ENCODE peak calls at places on chromosomes 3 and 15, in four cellular contexts. F, L, R and V are unnamed samples.

GRCh38 chr15:62253294-62253693 is 88.2 kb upstream of the C2CD4B start:
- DNase-seq in F (no peak), L (no peak), R (no peak), V (no peak)

GRCh38 chr3:12231481-12231880 is 57.4 kb upstream of the PPARG start:
- DNase-seq in F (no peak), L (no peak), R (no peak), V (no peak)

GRCh38 chr15:74201656-74202420 is 749 bp downstream of the STRA6 start:
- DNase-seq in F (no peak), L (no peak), R (no peak), V (no peak)

GRCh38 chr15:90620379-90621134 is 90.8 kb downstream of the CRTC3 start:
- DNase-seq in F (no peak), L (no peak), R (no peak), V (no peak)

GRCh38 chr3:39177708-39178332 is 14.6 kb downstream of the XIRP1 start:
- DNase-seq in F (no peak), L (peak), R (peak), V (peak)

GRCh38 chr15:40770147-40770721 is 454 bp downstream of the C15orf62 start:
- DNase-seq in F (no peak), L (peak), R (peak), V (peak)

GRCh38 chr15:66948294-66948693 is 117.1 kb upstream of the SMAD3 start:
- DNase-seq in F (no peak), L (no peak), R (no peak), V (no peak)

GRCh38 chr3:148601766-148602685 is 95.7 kb upstream of the AGTR1 start:
- DNase-seq in F (no peak), L (no peak), R (no peak), V (no peak)

GRCh38 chr15:77542491-77543001 is 90.2 kb downstream of the LINGO1 start:
- DNase-seq in F (no peak), L (no peak), R (no peak), V (no peak)

GRCh38 chr15:28979208-28979891 is 93.6 kb downstream of the APBA2 start:
- DNase-seq in F (no peak), L (no peak), R (no peak), V (no peak)

GRCh38 chr15:69808756-69809155 is 289.0 kb downstream of the TLE3 start:
- DNase-seq in F (no peak), L (no peak), R (no peak), V (no peak)

GRCh38 chr3:168116279-168116678 is 20.6 kb upstream of the GOLIM4 start:
- DNase-seq in F (no peak), L (no peak), R (peak), V (no peak)

GRCh38 chr3:167493240-167493639 is 19.4 kb upstream of the SERPINI2 start:
- DNase-seq in F (no peak), L (no peak), R (no peak), V (no peak)

GRCh38 chr15:66673410-66674322 is 28.4 kb upstream of the SMAD6 start:
- DNase-seq in F (no peak), L (no peak), R (peak), V (no peak)

GRCh38 chr3:8457039-8457438 is 44.6 kb upstream of the LMCD1 start:
- DNase-seq in F (no peak), L (no peak), R (no peak), V (no peak)

GRCh38 chr3:26236991-26237682 is 385.4 kb upstream of the LRRC3B start:
- DNase-seq in F (no peak), L (no peak), R (no peak), V (no peak)

GRCh38 chr15:33022629-33023028 is 171.9 kb downstream of the FMN1 start:
- DNase-seq in F (no peak), L (peak), R (peak), V (peak)

GRCh38 chr3:51712511-51712931 is 5.7 kb downstream of the GRM2 start:
- DNase-seq in F (no peak), L (no peak), R (peak), V (no peak)

GRCh38 chr3:181176610-181177009 is 187.1 kb upstream of the DNAJC19 start:
- DNase-seq in F (peak), L (peak), R (peak), V (peak)

GRCh38 chr15:45163508-45163856 is 24.3 kb downstream of the SHF start:
- DNase-seq in F (no peak), L (no peak), R (no peak), V (no peak)

GRCh38 chr3:141828487-141829284 is 47.8 kb upstream of the ATP1B3 start:
- DNase-seq in F (no peak), L (peak), R (peak), V (peak)

GRCh38 chr3:30894521-30895289 is at the start of gene GADL1:
- DNase-seq in F (no peak), L (no peak), R (peak), V (no peak)

GRCh38 chr3:39671116-39671515 is 138.3 kb upstream of the MYRIP start:
- DNase-seq in F (no peak), L (no peak), R (no peak), V (no peak)

GRCh38 chr15:90087454-90088154 is 14.7 kb downstream of the IDH2 start:
- DNase-seq in F (no peak), L (no peak), R (no peak), V (no peak)

GRCh38 chr3:105594219-105594618 is 227.5 kb downstream of the ALCAM start:
- DNase-seq in F (no peak), L (no peak), R (no peak), V (no peak)

GRCh38 chr3:80734483-80734882 is 966.7 kb upstream of the ROBO1 start:
- DNase-seq in F (no peak), L (no peak), R (no peak), V (no peak)

GRCh38 chr15:39786444-39787056 is 3.9 kb upstream of the FSIP1 start:
- DNase-seq in F (no peak), L (no peak), R (no peak), V (no peak)

DNA sequence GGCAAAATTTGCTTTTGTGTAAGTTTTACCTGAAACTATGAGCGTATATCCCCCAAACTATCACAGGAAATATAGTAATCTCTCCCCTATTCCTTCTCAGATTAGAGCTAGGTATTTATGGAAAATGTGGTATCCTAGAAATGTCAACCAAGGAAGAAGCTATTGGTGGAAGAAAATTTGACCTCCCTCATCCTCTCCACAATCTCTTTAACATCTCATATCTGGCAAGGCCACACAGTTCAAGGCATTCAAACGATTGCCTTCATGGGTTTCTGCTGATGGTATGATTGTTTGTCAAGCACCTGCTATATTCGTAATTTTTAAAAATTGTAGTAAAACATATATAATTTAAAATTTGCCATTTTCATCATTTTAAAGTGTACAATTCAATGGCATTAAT is 27.5 kb upstream of the DRD3 start:
- DNase-seq in F (no peak), L (no peak), R (no peak), V (no peak)
- TF ChIP-seq POLR2AphosphoS5 in F (no peak), L (no peak), R (no peak), V (no peak)

GRCh38 chr3:17939157-17939556 is 196.7 kb upstream of the TBC1D5 start:
- DNase-seq in F (no peak), L (no peak), R (no peak), V (no peak)

GRCh38 chr3:17938313-17938712 is 195.9 kb upstream of the TBC1D5 start:
- DNase-seq in F (no peak), L (no peak), R (no peak), V (no peak)

GRCh38 chr3:17941766-17942165 is 199.3 kb upstream of the TBC1D5 start:
- DNase-seq in F (no peak), L (no peak), R (no peak), V (no peak)

GRCh38 chr3:17942856-17943255 is 200.4 kb upstream of the TBC1D5 start:
- DNase-seq in F (no peak), L (no peak), R (no peak), V (no peak)

DNA sequence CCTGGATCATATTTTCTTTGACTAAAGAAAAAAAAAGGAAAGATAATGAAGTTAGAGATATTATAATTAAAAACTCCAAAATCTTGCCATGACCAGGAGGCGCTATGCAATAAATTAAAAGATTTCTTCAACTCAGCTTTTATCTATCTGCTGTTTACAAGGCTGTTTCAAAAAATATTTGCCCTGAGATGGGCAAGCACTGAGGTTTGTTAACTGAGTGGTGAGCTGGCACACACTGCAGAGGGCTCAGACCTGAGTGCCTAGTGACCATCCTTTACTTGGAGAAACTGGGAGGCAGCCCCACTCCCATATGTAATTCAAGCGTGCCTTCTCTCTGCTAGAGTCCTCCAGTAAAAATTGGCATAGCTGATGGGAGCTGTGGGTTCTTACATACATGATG is 198.7 kb upstream of the TBC1D5 start:
- DNase-seq in F (no peak), L (no peak), R (no peak), V (no peak)
- TF ChIP-seq POLR2AphosphoS5 in F (no peak), L (no peak), R (no peak), V (no peak)

GRCh38 chr15:36798789-36799188 is 219.4 kb downstream of the CDIN1 start:
- DNase-seq in F (no peak), L (no peak), R (no peak), V (no peak)

GRCh38 chr15:36797128-36797527 is 217.7 kb downstream of the CDIN1 start:
- DNase-seq in F (no peak), L (peak), R (no peak), V (no peak)

GRCh38 chr15:36796161-36796560 is 216.7 kb downstream of the CDIN1 start:
- DNase-seq in F (no peak), L (no peak), R (no peak), V (no peak)

GRCh38 chr15:36802861-36803531 is 223.6 kb downstream of the CDIN1 start:
- DNase-seq in F (no peak), L (no peak), R (no peak), V (no peak)

GRCh38 chr15:36798366-36798765 is 218.9 kb downstream of the CDIN1 start:
- DNase-seq in F (no peak), L (no peak), R (no peak), V (no peak)
- TF ChIP-seq POLR2AphosphoS5 in F (no peak), L (no peak), R (no peak), V (no peak)

GRCh38 chr15:47473857-47474256 is 243.4 kb upstream of the SEMA6D start:
- DNase-seq in F (no peak), L (peak), R (no peak), V (peak)
- TF ChIP-seq POLR2AphosphoS5 in F (no peak), L (peak), R (no peak), V (peak)

GRCh38 chr3:133452603-133453313 is 52.9 kb downstream of the BFSP2 start:
- DNase-seq in F (no peak), L (peak), R (no peak), V (peak)

GRCh38 chr3:133445111-133445510 is 45.3 kb downstream of the BFSP2 start:
- DNase-seq in F (no peak), L (no peak), R (no peak), V (no peak)

GRCh38 chr3:133451309-133451708 is 51.5 kb downstream of the BFSP2 start:
- DNase-seq in F (no peak), L (no peak), R (no peak), V (no peak)

GRCh38 chr3:133447751-133448477 is 48.1 kb downstream of the BFSP2 start:
- DNase-seq in F (no peak), L (no peak), R (no peak), V (no peak)

GRCh38 chr3:133448478-133449122 is 48.7 kb downstream of the BFSP2 start:
- DNase-seq in F (no peak), L (no peak), R (no peak), V (no peak)
- TF ChIP-seq POLR2AphosphoS5 in F (no peak), L (no peak), R (no peak), V (no peak)